ENCODE peak calls at places on chromosomes 2 and 18, in five cellular contexts. N is bronchial epithelial cell, Q is NCI-H69, L is NCI-H460, F is NCI-H1417. A is an unnamed sample.

GRCh38 chr2:222054813-222055212 is 244.0 kb downstream of the PAX3 start:
- DNase-seq in Q (no peak), F (no peak), L (no peak), N (no peak), A (no peak)

GRCh38 chr18:74375999-74376398 is 60.4 kb downstream of the C18orf63 start:
- DNase-seq in L (no peak), N (no peak), Q (no peak), F (no peak), A (no peak)

GRCh38 chr18:79546781-79547272 is 132.8 kb upstream of the CTDP1 start:
- DNase-seq in F (no peak), N (no peak), Q (no peak), L (no peak), A (no peak)

GRCh38 chr2:41722668-41723369 is 325.0 kb upstream of the PKDCC start:
- DNase-seq in N (peak; percentile 89), Q (peak; percentile 11), F (peak; percentile 20), L (no peak), A (no peak)

GRCh38 chr2:18750662-18751554 is 161.5 kb upstream of the NT5C1B start:
- DNase-seq in L (peak; percentile 60), F (no peak), N (peak; percentile 28), Q (no peak), A (no peak)

GRCh38 chr2:189576361-189576760 is 4.2 kb downstream of the SLC40A1 start:
- DNase-seq in L (no peak), N (no peak), F (no peak), Q (no peak), A (no peak)

GRCh38 chr18:62957885-62958472 is 242.6 kb downstream of the PHLPP1 start:
- DNase-seq in L (peak; percentile 57), F (peak; percentile 67), Q (peak; percentile 85), N (peak; percentile 52), A (no peak)

GRCh38 chr2:75292826-75293225 is 93.5 kb upstream of the TACR1 start:
- DNase-seq in N (peak; percentile 94), F (no peak), L (no peak), Q (no peak), A (no peak)

GRCh38 chr2:1032030-1032429 is 81.4 kb downstream of the SNTG2 start:
- DNase-seq in F (peak; percentile 12), Q (no peak), L (no peak), N (no peak), A (no peak)